ENCODE peak calls at places on chromosomes 3 and 15, in nine cellular contexts. P, Z, Y, D, E, S, O, J and F are unnamed samples.

GRCh38 chr3:106850429-106850828 is 526.8 kb upstream of the CCDC54 start:
- DNase-seq in S (peak; percentile 47), P (no peak), Y (no peak), E (no peak), Z (peak; percentile 28), D (no peak), O (no peak), J (no peak), F (no peak)

GRCh38 chr3:42652611-42653302 is 740 bp upstream of the ZBTB47 start:
- DNase-seq in P (peak; percentile 86), O (peak; percentile 89), E (no peak), J (peak; percentile 66), D (no peak), S (peak; percentile 78), Y (peak; percentile 75), Z (peak; percentile 84), F (peak; percentile 45)

GRCh38 chr15:78220713-78221112 is 13.7 kb downstream of the ACSBG1 start:
- DNase-seq in S (no peak), O (no peak), D (no peak), J (no peak), P (no peak), Z (no peak), E (no peak), Y (no peak), F (no peak)

GRCh38 chr3:2657971-2658370 is 452.2 kb downstream of the IL5RA start:
- DNase-seq in S (no peak), E (no peak), P (no peak), O (no peak), J (no peak), D (no peak), Z (no peak), Y (no peak), F (no peak)

GRCh38 chr15:66483131-66483566 is 14.4 kb downstream of the SNAPC5 start:
- DNase-seq in S (no peak), J (no peak), Y (peak; percentile 80), D (no peak), P (peak; percentile 85), Z (peak; percentile 68), E (no peak), O (peak; percentile 48), F (no peak)

GRCh38 chr3:20039765-20040475 is at the start of gene KAT2B:
- DNase-seq in P (peak; percentile 87), Y (peak; percentile 64), S (peak; percentile 36), O (peak; percentile 84), E (peak; percentile 92), D (peak; percentile 88), J (peak; percentile 80), Z (peak; percentile 45), F (peak; percentile 79)

GRCh38 chr3:184359610-184360009 is 1.8 kb downstream of the CLCN2 start:
- DNase-seq in S (no peak), J (no peak), P (no peak), Y (no peak), O (no peak), D (no peak), E (no peak), Z (no peak), F (no peak)

GRCh38 chr3:45927881-45928280 is 15.4 kb upstream of the CXCR6 start:
- DNase-seq in D (no peak), S (no peak), Z (peak; percentile 36), E (no peak), P (no peak), J (no peak), Y (no peak), O (no peak), F (no peak)

GRCh38 chr3:159322322-159322939 is 520.6 kb downstream of the MFSD1 start:
- DNase-seq in S (peak; percentile 8), O (peak; percentile 18), P (peak; percentile 46), E (no peak), D (peak; percentile 33), J (peak; percentile 38), Z (peak; percentile 42), Y (no peak), F (peak; percentile 23)

GRCh38 chr15:33553157-33553556 is 242.4 kb downstream of the RYR3 start:
- DNase-seq in P (no peak), O (no peak), D (no peak), J (no peak), Z (peak; percentile 5), Y (no peak), S (no peak), E (no peak), F (no peak)

GRCh38 chr15:73578036-73578435 is 55.2 kb downstream of the NPTN start:
- DNase-seq in O (no peak), D (no peak), Y (peak; percentile 17), Z (no peak), E (no peak), S (no peak), P (no peak), J (no peak), F (no peak)

GRCh38 chr3:86938706-86939105 is 52.2 kb downstream of the VGLL3 start:
- DNase-seq in E (no peak), Y (no peak), Z (peak; percentile 99), O (no peak), P (no peak), S (peak; percentile 63), D (no peak), J (no peak), F (no peak)

GRCh38 chr3:56801151-56801596 is 575 bp downstream of the ARHGEF3 start:
- DNase-seq in O (no peak), D (no peak), Y (peak; percentile 35), Z (no peak), E (no peak), S (no peak), P (no peak), J (no peak), F (no peak)

GRCh38 chr3:197889204-197889930 is 60.6 kb upstream of the RPL35A start:
- DNase-seq in O (no peak), D (no peak), S (no peak), J (no peak), Y (peak; percentile 95), P (no peak), Z (no peak), E (peak; percentile 6), F (no peak)

GRCh38 chr15:75596703-75597345 is 17.7 kb upstream of the PTPN9 start:
- DNase-seq in J (no peak), D (no peak), P (no peak), S (no peak), E (no peak), O (no peak), Y (no peak), Z (no peak), F (no peak)

GRCh38 chr3:153166206-153166605 is 4.2 kb downstream of the RAP2B start:
- DNase-seq in Z (no peak), D (peak; percentile 36), E (no peak), S (peak; percentile 26), P (peak; percentile 62), Y (peak; percentile 50), O (no peak), J (no peak), F (no peak)

GRCh38 chr15:36888018-36888992 is 212.0 kb downstream of the MEIS2 start:
- DNase-seq in E (no peak), Z (peak; percentile 44), Y (no peak), S (no peak), D (no peak), J (no peak), P (no peak), O (no peak), F (no peak)